ENCODE peak calls at places on chromosomes 1 and 21, in four cellular contexts. Q is body of pancreas, H is posterior cingulate gyrus, G is caudate nucleus. K is an unnamed sample.
A peak's percentile ranks its signal among the peaks of the same experiment; 100 is the strongest.

GRCh38 chr1:167412072-167412471 is 106.3 kb downstream of the CD247 start:
- DNase-seq in G (no peak), Q (peak; percentile 85), H (no peak), K (no peak)

GRCh38 chr1:156948708-156949107 is 28.3 kb downstream of the LRRC71 start:
- DNase-seq in H (no peak), G (no peak), Q (no peak), K (no peak)

GRCh38 chr21:37886120-37886519 is 30.1 kb downstream of the KCNJ6 start:
- DNase-seq in G (no peak), H (no peak), Q (no peak), K (no peak)

GRCh38 chr1:25729774-25730173 is 70.2 kb upstream of the SELENON start:
- DNase-seq in H (no peak), G (no peak), Q (peak; percentile 74), K (no peak)

GRCh38 chr1:223224465-223224864 is 81.4 kb upstream of the TLR5 start:
- DNase-seq in H (no peak), G (no peak), Q (no peak), K (no peak)

GRCh38 chr1:168261390-168261789 is 19.3 kb upstream of the TBX19 start:
- DNase-seq in H (no peak), Q (no peak), G (no peak), K (no peak)

GRCh38 chr1:223230161-223230881 is 87.3 kb upstream of the TLR5 start:
- DNase-seq in H (no peak), Q (no peak), G (no peak), K (no peak)

GRCh38 chr21:46245213-46245915 is 16.8 kb upstream of the LSS start:
- DNase-seq in Q (no peak), H (no peak), G (no peak), K (no peak)

GRCh38 chr1:218661411-218661810 is 316.3 kb downstream of the TGFB2 start:
- DNase-seq in G (no peak), H (no peak), Q (no peak), K (no peak)

GRCh38 chr1:43316738-43317520 is 16.1 kb downstream of the TIE1 start:
- DNase-seq in G (no peak), H (no peak), Q (no peak), K (no peak)

GRCh38 chr21:36692844-36693143 is 6.1 kb upstream of the SIM2 start:
- DNase-seq in G (no peak), Q (no peak), H (no peak), K (no peak)

GRCh38 chr1:165408518-165408917 is 36.4 kb downstream of the RXRG start:
- DNase-seq in G (no peak), H (no peak), Q (peak; percentile 30), K (no peak)

GRCh38 chr1:22282281-22282970 is 139.5 kb upstream of the WNT4 start:
- DNase-seq in G (no peak), H (no peak), Q (no peak), K (no peak)

GRCh38 chr1:20073247-20073646 is 3.3 kb downstream of the PLA2G5 start:
- DNase-seq in G (no peak), Q (no peak), H (no peak), K (no peak)

GRCh38 chr21:34934350-34934749 is 114.8 kb downstream of the RUNX1 start:
- DNase-seq in Q (no peak), H (no peak), G (no peak), K (no peak)

GRCh38 chr1:41626616-41627375 is 142.3 kb upstream of the EDN2 start:
- DNase-seq in H (no peak), G (no peak), Q (no peak), K (no peak)

GRCh38 chr1:10904396-10905358 is 107.8 kb upstream of the TARDBP start:
- DNase-seq in G (no peak), H (no peak), Q (no peak), K (no peak)

GRCh38 chr1:46039571-46040052 is 92.8 kb downstream of the PIK3R3 start:
- DNase-seq in H (no peak), Q (peak; percentile 24), G (no peak), K (peak; percentile 70)

GRCh38 chr1:166874464-166874863 is 1.6 kb downstream of the TADA1 start:
- DNase-seq in H (no peak), Q (no peak), G (no peak), K (no peak)

GRCh38 chr1:55209247-55209646 is 5.9 kb downstream of the USP24 start:
- DNase-seq in Q (no peak), H (no peak), G (no peak), K (no peak)

GRCh38 chr1:230632273-230632873 is 9.9 kb upstream of the COG2 start:
- DNase-seq in H (no peak), Q (peak; percentile 52), G (peak; percentile 10), K (peak; percentile 10)

GRCh38 chr1:46302091-46303037 is 1.1 kb downstream of the LRRC41 start:
- DNase-seq in H (peak; percentile 30), G (peak; percentile 59), Q (peak; percentile 68), K (peak; percentile 31)

GRCh38 chr21:31665397-31665796 is 5.9 kb downstream of the SOD1 start:
- DNase-seq in G (peak; percentile 74), H (peak; percentile 30), Q (no peak), K (no peak)

GRCh38 chr1:58585591-58586151 is 8.6 kb upstream of the TACSTD2 start:
- DNase-seq in H (no peak), G (no peak), Q (no peak), K (no peak)

GRCh38 chr21:25501996-25502665 is 105.2 kb downstream of the MRPL39 start:
- DNase-seq in Q (no peak), G (no peak), H (no peak), K (no peak)

GRCh38 chr1:20787775-20788488 is 825 bp upstream of the HP1BP3 start:
- DNase-seq in H (no peak), G (no peak), Q (peak; percentile 41), K (no peak)

GRCh38 chr1:199404976-199405375 is 622.5 kb upstream of the NR5A2 start:
- DNase-seq in H (no peak), Q (no peak), G (no peak), K (no peak)

GRCh38 chr1:197841828-197842573 is 60.4 kb upstream of the C1orf53 start:
- DNase-seq in Q (no peak), G (no peak), H (no peak), K (no peak)

K was measured in prostate gland.